ENCODE peak calls at places on chromosomes 5 and 9, in eight cellular contexts. X is GDM1, L is EH, F is posterior cingulate gyrus, O is AG10803, M is ELF-1, Q is right atrium auricular region, S is HFFc6. C is an unnamed sample.
A peak's percentile ranks its signal among the peaks of the same experiment; 100 is the strongest.

GRCh38 chr5:175347027-175347426 is 97.0 kb downstream of the DRD1 start:
- DNase-seq in X (no peak), L (peak; percentile 41), F (no peak), O (no peak), M (no peak), Q (no peak), S (no peak), C (peak; percentile 54)

GRCh38 chr5:168740055-168740820 is 161.1 kb upstream of the PANK3 start:
- DNase-seq in X (no peak), L (no peak), F (no peak), O (no peak), M (no peak), Q (no peak), S (no peak), C (no peak)

GRCh38 chr5:39014544-39014943 is 59.7 kb downstream of the RICTOR start:
- DNase-seq in X (no peak), L (peak; percentile 95), F (no peak), O (peak; percentile 72), M (no peak), Q (no peak), S (peak; percentile 71), C (peak; percentile 77)

GRCh38 chr9:26949604-26950003 is 2.6 kb upstream of the PLAA start:
- DNase-seq in X (no peak), L (no peak), F (no peak), O (no peak), M (no peak), Q (no peak), S (peak; percentile 53), C (peak; percentile 73)

GRCh38 chr5:157187046-157187754 is 6.6 kb downstream of the ITK start:
- DNase-seq in X (no peak), L (no peak), F (no peak), O (no peak), M (no peak), Q (no peak), S (no peak), C (no peak)

GRCh38 chr5:139246394-139246793 is 47.1 kb upstream of the MATR3 start:
- DNase-seq in X (peak; percentile 90), L (peak; percentile 74), F (no peak), O (peak; percentile 34), M (no peak), Q (no peak), S (peak; percentile 36), C (peak; percentile 84)

GRCh38 chr9:93205045-93205768 is 21.3 kb downstream of the WNK2 start:
- DNase-seq in X (no peak), L (peak; percentile 29), F (peak; percentile 55), O (no peak), M (no peak), Q (peak; percentile 72), S (peak; percentile 30), C (no peak)

GRCh38 chr9:4985376-4986266 is 549 bp downstream of the JAK2 start:
- DNase-seq in X (no peak), L (peak; percentile 60), F (peak; percentile 28), O (peak; percentile 36), M (peak; percentile 63), Q (no peak), S (peak; percentile 28), C (peak; percentile 69)

GRCh38 chr9:94511134-94511942 is 43.5 kb upstream of the PCAT7 start:
- DNase-seq in X (no peak), L (peak; percentile 42), F (no peak), O (peak; percentile 12), M (no peak), Q (no peak), S (no peak), C (no peak)

GRCh38 chr9:134696433-134696832 is 54.8 kb downstream of the COL5A1 start:
- DNase-seq in X (no peak), L (no peak), F (no peak), O (no peak), M (no peak), Q (no peak), S (no peak), C (no peak)

GRCh38 chr9:129451089-129451656 is 169.7 kb downstream of the C9orf50 start:
- DNase-seq in X (no peak), L (peak; percentile 59), F (no peak), O (no peak), M (no peak), Q (no peak), S (peak; percentile 39), C (no peak)

GRCh38 chr9:128419061-128419925 is 1.4 kb upstream of the CERCAM start:
- DNase-seq in X (no peak), L (peak; percentile 68), F (no peak), O (peak; percentile 45), M (peak; percentile 60), Q (no peak), S (no peak), C (peak; percentile 41)

GRCh38 chr5:1647580-1647979 is 123.8 kb upstream of the LPCAT1 start:
- DNase-seq in X (no peak), L (no peak), F (no peak), O (no peak), M (no peak), Q (no peak), S (no peak), C (no peak)

GRCh38 chr5:32233696-32234447 is 59.8 kb upstream of the GOLPH3 start:
- DNase-seq in X (peak; percentile 8), L (peak; percentile 57), F (no peak), O (peak; percentile 36), M (no peak), Q (no peak), S (peak; percentile 15), C (peak; percentile 20)

GRCh38 chr9:91825422-91825821 is 124.6 kb downstream of the ROR2 start:
- DNase-seq in X (no peak), L (peak; percentile 22), F (no peak), O (peak; percentile 77), M (no peak), Q (no peak), S (no peak), C (peak; percentile 26)